ENCODE peak calls at places on chromosomes 7 and 10, in four cellular contexts. One of them, this sample, is unnamed.

GRCh38 chr10:29454250-29454649 is 165.4 kb downstream of the LYZL1 start:
- DNase-seq in LHCN-M2: no peak
- DNase-seq in activated T-cell treated with anti-CD3 and anti-CD28 coated beads, Interleukin-2, amount 50 U/mL, for 24 hours: no peak
- DNase-seq in Daoy: no peak
- DNase-seq in this sample: no peak

GRCh38 chr10:1688531-1688930 is 48.8 kb downstream of the ADARB2 start:
- DNase-seq in LHCN-M2: no peak
- DNase-seq in activated T-cell treated with anti-CD3 and anti-CD28 coated beads, Interleukin-2, amount 50 U/mL, for 24 hours: no peak
- DNase-seq in Daoy: no peak
- DNase-seq in this sample: no peak

GRCh38 chr7:24817339-24817738 is 60.1 kb upstream of the GSDME start:
- DNase-seq in LHCN-M2: no peak
- DNase-seq in activated T-cell treated with anti-CD3 and anti-CD28 coated beads, Interleukin-2, amount 50 U/mL, for 24 hours: no peak
- DNase-seq in Daoy: no peak
- DNase-seq in this sample: no peak

GRCh38 chr10:97629289-97629688 is 4.0 kb downstream of the MORN4 start:
- DNase-seq in LHCN-M2: no peak
- DNase-seq in activated T-cell treated with anti-CD3 and anti-CD28 coated beads, Interleukin-2, amount 50 U/mL, for 24 hours: no peak
- DNase-seq in Daoy: no peak
- DNase-seq in this sample: no peak

GRCh38 chr7:80410081-80410480 is 101.8 kb downstream of the GNAT3 start:
- DNase-seq in LHCN-M2: peak
- DNase-seq in activated T-cell treated with anti-CD3 and anti-CD28 coated beads, Interleukin-2, amount 50 U/mL, for 24 hours: no peak
- DNase-seq in Daoy: no peak
- DNase-seq in this sample: no peak

GRCh38 chr7:3075441-3075840 is 31.8 kb upstream of the CARD11 start:
- DNase-seq in LHCN-M2: no peak
- DNase-seq in activated T-cell treated with anti-CD3 and anti-CD28 coated beads, Interleukin-2, amount 50 U/mL, for 24 hours: no peak
- DNase-seq in Daoy: no peak
- DNase-seq in this sample: no peak

GRCh38 chr10:43868362-43868672 is 219.6 kb upstream of the ZNF32 start:
- DNase-seq in LHCN-M2: no peak
- DNase-seq in activated T-cell treated with anti-CD3 and anti-CD28 coated beads, Interleukin-2, amount 50 U/mL, for 24 hours: no peak
- DNase-seq in Daoy: no peak
- DNase-seq in this sample: no peak

GRCh38 chr10:101217450-101218281 is 11.6 kb downstream of the LBX1 start:
- DNase-seq in LHCN-M2: peak
- DNase-seq in activated T-cell treated with anti-CD3 and anti-CD28 coated beads, Interleukin-2, amount 50 U/mL, for 24 hours: no peak
- DNase-seq in Daoy: peak
- DNase-seq in this sample: no peak

GRCh38 chr7:18978108-18978495 is 139.3 kb downstream of the TWIST1 start:
- DNase-seq in LHCN-M2: peak
- DNase-seq in activated T-cell treated with anti-CD3 and anti-CD28 coated beads, Interleukin-2, amount 50 U/mL, for 24 hours: no peak
- DNase-seq in Daoy: peak
- DNase-seq in this sample: no peak

GRCh38 chr10:31604141-31604540 is 285.1 kb downstream of the ZEB1 start:
- DNase-seq in LHCN-M2: peak
- DNase-seq in activated T-cell treated with anti-CD3 and anti-CD28 coated beads, Interleukin-2, amount 50 U/mL, for 24 hours: no peak
- DNase-seq in Daoy: no peak
- DNase-seq in this sample: no peak

GRCh38 chr7:101933028-101933427 is 115.6 kb downstream of the CUX1 start:
- DNase-seq in LHCN-M2: no peak
- DNase-seq in activated T-cell treated with anti-CD3 and anti-CD28 coated beads, Interleukin-2, amount 50 U/mL, for 24 hours: no peak
- DNase-seq in Daoy: no peak
- DNase-seq in this sample: no peak

GRCh38 chr7:14013880-14014279 is 24.4 kb upstream of the ETV1 start:
- DNase-seq in LHCN-M2: no peak
- DNase-seq in activated T-cell treated with anti-CD3 and anti-CD28 coated beads, Interleukin-2, amount 50 U/mL, for 24 hours: no peak
- DNase-seq in Daoy: no peak
- DNase-seq in this sample: no peak